ENCODE peak calls at places on chromosome X, in six cellular contexts. Q, C, D, M, P and Y are unnamed samples.

GRCh38 chrX:41561045-41561444 is 113.9 kb downstream of the NYX start:
- DNase-seq in Q (no peak), C (no peak), D (no peak), M (peak), P (no peak), Y (peak)

GRCh38 chrX:29187264-29187663 is 600.0 kb downstream of the IL1RAPL1 start:
- DNase-seq in Q (no peak), C (no peak), D (no peak), M (no peak), P (no peak), Y (no peak)

GRCh38 chrX:155953055-155953454 is 44.4 kb upstream of the IL9R start:
- DNase-seq in Q (no peak), C (no peak), D (no peak), M (no peak), P (no peak), Y (no peak)

GRCh38 chrX:24777660-24778059 is 83.9 kb downstream of the POLA1 start:
- DNase-seq in Q (no peak), C (no peak), D (no peak), M (no peak), P (no peak), Y (no peak)

GRCh38 chrX:46793386-46794143 is 34.6 kb upstream of the SLC9A7 start:
- DNase-seq in Q (no peak), C (no peak), D (no peak), M (no peak), P (no peak), Y (no peak)

GRCh38 chrX:14039344-14039743 is 9.7 kb upstream of the GEMIN8 start:
- DNase-seq in Q (peak), C (peak), D (peak), M (peak), P (no peak), Y (no peak)

GRCh38 chrX:37825225-37825842 is 22.0 kb downstream of the DYNLT3 start:
- DNase-seq in Q (peak), C (no peak), D (peak), M (peak), P (no peak), Y (no peak)

GRCh38 chrX:74232859-74233258 is 71.1 kb upstream of the ZCCHC13 start:
- DNase-seq in Q (no peak), C (no peak), D (peak), M (peak), P (no peak), Y (no peak)

GRCh38 chrX:13102636-13103035 is 58.2 kb upstream of the FAM9C start:
- DNase-seq in Q (no peak), C (no peak), D (no peak), M (peak), P (no peak), Y (no peak)

GRCh38 chrX:110167952-110168451 is 149.9 kb downstream of the AMMECR1 start:
- DNase-seq in Q (no peak), C (no peak), D (peak), M (peak), P (no peak), Y (no peak)

GRCh38 chrX:103779156-103779555 is 2.5 kb downstream of the PLP1 start:
- DNase-seq in Q (no peak), C (peak), D (no peak), M (peak), P (no peak), Y (no peak)

GRCh38 chrX:49264460-49264859 is at the start of gene FOXP3:
- DNase-seq in Q (no peak), C (no peak), D (no peak), M (no peak), P (no peak), Y (no peak)

GRCh38 chrX:79270401-79270800 is 96.7 kb downstream of the ITM2A start:
- DNase-seq in Q (no peak), C (no peak), D (no peak), M (peak), P (no peak), Y (no peak)